ENCODE peak calls at places on chromosomes 5 and 9, in four cellular contexts. R, W, H and B are unnamed samples.
A peak's percentile ranks its signal among the peaks of the same experiment; 100 is the strongest.

GRCh38 chr5:55289808-55290207 is 17.7 kb downstream of the DHX29 start:
- DNase-seq in R (no peak), W (no peak), H (no peak), B (no peak)

GRCh38 chr9:34546102-34546833 is 23.5 kb upstream of the ENHO start:
- DNase-seq in R (no peak), W (no peak), H (no peak), B (no peak)

GRCh38 chr5:126837907-126838539 is 61.1 kb downstream of the LMNB1 start:
- DNase-seq in R (peak; percentile 12), W (no peak), H (no peak), B (no peak)

GRCh38 chr9:134930404-134930803 is 12.7 kb upstream of the FCN1 start:
- DNase-seq in R (no peak), W (no peak), H (no peak), B (no peak)

GRCh38 chr5:77638204-77638762 is at the start of gene OTP:
- DNase-seq in R (no peak), W (no peak), H (no peak), B (no peak)

GRCh38 chr9:12065050-12065449 is 628.1 kb upstream of the TYRP1 start:
- DNase-seq in R (no peak), W (no peak), H (no peak), B (no peak)

GRCh38 chr5:102152906-102153787 is 142.9 kb downstream of the SLCO4C1 start:
- DNase-seq in R (peak; percentile 16), W (peak; percentile 48), H (peak; percentile 35), B (peak; percentile 7)

GRCh38 chr9:130869250-130869649 is 27.4 kb downstream of the QRFP start:
- DNase-seq in R (peak; percentile 75), W (no peak), H (no peak), B (no peak)

GRCh38 chr5:151432210-151432609 is 15.2 kb upstream of the SLC36A1 start:
- DNase-seq in R (no peak), W (no peak), H (no peak), B (no peak)

GRCh38 chr9:36903541-36904435 is 130.3 kb downstream of the PAX5 start:
- DNase-seq in R (peak; percentile 57), W (peak; percentile 12), H (peak; percentile 38), B (no peak)

GRCh38 chr9:74379718-74380117 is 117.4 kb upstream of the RORB start:
- DNase-seq in R (peak; percentile 20), W (peak; percentile 40), H (peak; percentile 2), B (peak; percentile 5)

GRCh38 chr5:65243161-65243560 is 238.6 kb downstream of the ADAMTS6 start:
- DNase-seq in R (no peak), W (peak; percentile 54), H (no peak), B (no peak)

GRCh38 chr9:94867842-94868312 is 141.4 kb downstream of the AOPEP start:
- DNase-seq in R (no peak), W (no peak), H (no peak), B (no peak)

GRCh38 chr9:3880851-3881250 is 355.1 kb upstream of the RFX3 start:
- DNase-seq in R (no peak), W (no peak), H (no peak), B (no peak)

GRCh38 chr9:32589083-32589713 is 16.2 kb upstream of the NDUFB6 start:
- DNase-seq in R (peak; percentile 34), W (peak; percentile 28), H (peak; percentile 38), B (no peak)

GRCh38 chr5:150582281-150582791 is 58.1 kb upstream of the SYNPO start:
- DNase-seq in R (no peak), W (peak; percentile 62), H (no peak), B (no peak)

GRCh38 chr5:124963236-124963929 is 216.9 kb upstream of the ZNF608 start:
- DNase-seq in R (no peak), W (peak; percentile 2), H (no peak), B (no peak)

GRCh38 chr5:78547171-78547570 is 101.4 kb downstream of the LHFPL2 start:
- DNase-seq in R (no peak), W (no peak), H (no peak), B (no peak)

GRCh38 chr5:142171270-142171669 is 62.7 kb downstream of the NDFIP1 start:
- DNase-seq in R (no peak), W (no peak), H (no peak), B (no peak)

GRCh38 chr9:6078382-6079105 is 63.1 kb upstream of the RANBP6 start:
- DNase-seq in R (peak; percentile 27), W (no peak), H (no peak), B (no peak)

GRCh38 chr9:131874447-131874846 is 134.6 kb upstream of the RAPGEF1 start:
- DNase-seq in R (no peak), W (no peak), H (no peak), B (no peak)
- TF ChIP-seq REST in R (no peak), W (no peak), H (no peak), B (no peak)

DNA sequence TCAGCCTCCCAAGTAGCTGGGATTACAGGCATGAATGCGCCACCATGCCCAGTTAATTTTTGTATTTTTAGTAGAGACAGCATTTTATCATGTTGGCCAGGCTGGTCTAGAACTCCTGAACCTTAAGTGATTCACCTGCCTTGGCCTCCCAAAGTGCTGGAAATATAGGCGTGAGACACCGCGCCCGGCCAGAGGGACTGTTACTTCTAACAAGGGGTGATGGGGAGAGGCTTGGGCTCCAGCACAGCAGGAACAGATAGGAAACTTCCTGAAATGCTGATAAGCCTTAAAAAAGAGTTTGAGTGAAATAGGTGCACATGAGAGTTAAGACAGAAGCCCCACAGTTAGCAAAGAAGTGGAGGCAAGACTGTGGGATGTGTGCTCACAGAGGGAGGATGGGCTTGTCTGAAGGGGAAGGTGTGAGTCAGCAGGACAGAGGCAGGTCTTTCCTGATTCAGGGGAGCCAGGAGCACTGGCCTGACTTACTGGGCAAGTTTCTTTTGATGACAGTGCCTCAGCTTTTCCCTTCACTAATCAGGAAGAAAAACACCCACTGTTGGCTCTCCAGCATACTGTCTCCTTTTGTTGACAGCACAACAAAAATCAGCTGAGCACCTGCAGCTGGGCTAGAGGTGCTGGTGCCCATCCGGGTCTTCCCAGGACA is 68.4 kb downstream of the RAD23B start:
- DNase-seq in R (no peak), W (no peak), H (peak; percentile 29), B (no peak)
- TF ChIP-seq TCF7L2 in R (no peak), W (no peak), H (no peak), B (no peak)

DNA sequence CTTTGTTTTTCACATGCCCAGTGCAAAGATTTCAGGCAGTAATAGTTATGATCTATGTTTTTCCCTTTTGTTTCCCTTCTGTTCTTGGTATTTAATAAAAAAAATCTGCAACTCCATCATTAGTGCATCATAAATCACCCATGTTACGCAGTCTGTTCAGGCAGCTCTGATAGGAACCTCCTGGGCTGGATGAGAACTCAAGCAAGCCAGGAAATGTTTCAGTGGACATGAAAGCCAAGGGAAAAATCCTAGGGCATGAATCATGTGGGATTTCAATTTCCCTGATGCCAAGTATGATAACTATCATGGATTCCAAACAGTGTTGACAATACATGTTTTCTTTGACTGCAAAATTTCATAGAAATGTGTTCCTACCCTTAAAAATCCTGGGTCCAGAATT is 119.7 kb upstream of the TARS1 start:
- DNase-seq in R (no peak), W (no peak), H (no peak), B (no peak)
- TF ChIP-seq REST in R (no peak), W (no peak), H (no peak), B (no peak)

GRCh38 chr5:119161430-119161829 is 90.5 kb downstream of the DMXL1 start:
- DNase-seq in R (no peak), W (no peak), H (no peak), B (no peak)
- TF ChIP-seq TCF7L2 in R (no peak), W (no peak), H (no peak), B (no peak)

GRCh38 chr5:172188033-172188892 is at the start of gene STK10:
- DNase-seq in R (peak; percentile 85), W (peak; percentile 80), H (peak; percentile 75), B (peak; percentile 72)
- TF ChIP-seq REST in R (peak; percentile 57), W (no peak), H (no peak), B (peak; percentile 62)

GRCh38 chr9:13122756-13123369 is 156.6 kb downstream of the MPDZ start:
- DNase-seq in R (no peak), W (no peak), H (no peak), B (no peak)
- TF ChIP-seq TCF7L2 in R (no peak), W (no peak), H (no peak), B (no peak)

GRCh38 chr5:158382473-158382872 is 523.5 kb upstream of the CLINT1 start:
- DNase-seq in R (peak; percentile 11), W (no peak), H (peak; percentile 29), B (peak; percentile 8)
- TF ChIP-seq REST in R (no peak), W (no peak), H (no peak), B (no peak)